ENCODE peak calls at places on chromosome 21, in eight cellular contexts. N, E, Z, V, C, Y, F and A are unnamed samples.

GRCh38 chr21:33688343-33688742 is 46.0 kb downstream of the ITSN1 start:
- DNase-seq in Y (no peak), V (no peak), C (no peak), N (no peak), F (no peak), Z (no peak), E (no peak), A (no peak)

GRCh38 chr21:34885636-34886553 is 163.2 kb downstream of the RUNX1 start:
- DNase-seq in Y (no peak), E (peak; percentile 53), F (no peak), N (no peak), Z (no peak), V (no peak), C (no peak), A (peak; percentile 74)

GRCh38 chr21:34190576-34191301 is 117.4 kb downstream of the MRPS6 start:
- DNase-seq in F (no peak), E (no peak), N (no peak), Z (peak; percentile 30), C (no peak), Y (no peak), V (no peak), A (no peak)

GRCh38 chr21:36350282-36350910 is 30.4 kb downstream of the MORC3 start:
- DNase-seq in E (peak; percentile 57), V (no peak), F (no peak), Z (no peak), C (no peak), N (no peak), Y (no peak), A (no peak)

GRCh38 chr21:35265170-35265877 is 216.2 kb upstream of the RUNX1 start:
- DNase-seq in N (no peak), F (no peak), C (no peak), V (no peak), Y (no peak), E (no peak), Z (no peak), A (no peak)

GRCh38 chr21:37429356-37429755 is 62.8 kb downstream of the DYRK1A start:
- DNase-seq in Z (no peak), V (no peak), E (no peak), C (no peak), F (no peak), Y (no peak), N (no peak), A (no peak)

GRCh38 chr21:36156815-36157670 is at the start of gene DOP1B:
- DNase-seq in F (no peak), Y (no peak), V (no peak), C (peak; percentile 48), Z (no peak), N (no peak), E (no peak), A (peak; percentile 60)

GRCh38 chr21:29152936-29153335 is 22.5 kb downstream of the MAP3K7CL start:
- DNase-seq in Z (no peak), F (no peak), N (peak; percentile 37), Y (no peak), E (peak; percentile 62), V (no peak), C (no peak), A (no peak)

GRCh38 chr21:34992736-34993135 is 56.4 kb downstream of the RUNX1 start:
- DNase-seq in V (no peak), Z (peak; percentile 18), N (no peak), E (peak; percentile 73), C (no peak), Y (no peak), F (no peak), A (no peak)

GRCh38 chr21:25952306-25952705 is 217.5 kb downstream of the GABPA start:
- DNase-seq in F (no peak), E (no peak), Y (no peak), C (no peak), V (no peak), Z (no peak), N (no peak), A (no peak)

GRCh38 chr21:44920694-44921604 is at the start of gene ITGB2:
- DNase-seq in Z (no peak), C (peak; percentile 71), E (no peak), V (no peak), Y (no peak), N (no peak), F (peak; percentile 97), A (no peak)

GRCh38 chr21:42414928-42415769 is 11.4 kb downstream of the UBASH3A start:
- DNase-seq in V (no peak), Y (no peak), F (peak; percentile 85), E (peak; percentile 61), Z (no peak), C (peak; percentile 94), N (no peak), A (peak; percentile 37)

GRCh38 chr21:28547795-28548194 is 444.9 kb downstream of the LTN1 start:
- DNase-seq in F (no peak), C (no peak), Z (no peak), Y (no peak), N (no peak), V (no peak), E (no peak), A (no peak)

GRCh38 chr21:38785483-38785882 is 20.2 kb upstream of the ETS2 start:
- DNase-seq in N (no peak), V (no peak), E (no peak), Z (no peak), C (no peak), F (no peak), Y (no peak), A (no peak)